ENCODE peak calls at places on chromosomes 1 and 21, in six cellular contexts. A is HAP-1; F is dermis microvascular lymphatic vessel endothelial cell; X is activated T-cell treated with anti-CD3 and anti-CD28 coated beads, Interleukin-2, amount 50 U/mL, for 1 hour; K is LoVo; D is NCI-H446. T is an unnamed sample.

GRCh38 chr1:147545133-147545532 is 3.8 kb downstream of the BCL9 start:
- DNase-seq in K (peak), F (no peak), X (peak), D (no peak), A (peak), T (no peak)

GRCh38 chr21:27219068-27219467 is 252.2 kb upstream of the ADAMTS5 start:
- DNase-seq in X (no peak), K (no peak), F (no peak), A (no peak), D (no peak), T (no peak)

GRCh38 chr21:38561205-38561604 is 62.9 kb upstream of the ERG start:
- DNase-seq in D (no peak), A (no peak), F (no peak), X (no peak), K (no peak), T (no peak)

GRCh38 chr1:34073028-34073730 is 91.9 kb downstream of the CSMD2 start:
- DNase-seq in K (no peak), A (no peak), D (no peak), X (no peak), F (no peak), T (no peak)

GRCh38 chr1:43302226-43302625 is 1.4 kb downstream of the TIE1 start:
- DNase-seq in K (no peak), A (no peak), X (no peak), F (no peak), D (no peak), T (no peak)

GRCh38 chr1:81391100-81391828 is 409.5 kb upstream of the ADGRL2 start:
- DNase-seq in F (no peak), X (no peak), A (no peak), D (no peak), K (no peak), T (no peak)

GRCh38 chr1:215637041-215637573 is 70.0 kb downstream of the KCTD3 start:
- DNase-seq in D (no peak), F (no peak), K (no peak), X (no peak), A (no peak), T (peak)

GRCh38 chr1:41913025-41913424 is 5.7 kb downstream of the HIVEP3 start:
- DNase-seq in A (no peak), F (no peak), K (no peak), D (no peak), X (no peak), T (no peak)

GRCh38 chr1:68116643-68117235 is 66.3 kb upstream of the DIRAS3 start:
- DNase-seq in F (no peak), X (no peak), D (peak), K (peak), A (peak), T (peak)

GRCh38 chr1:156832434-156832833 is 15.8 kb upstream of the SH2D2A start:
- DNase-seq in F (no peak), X (no peak), D (no peak), A (no peak), K (no peak), T (no peak)

GRCh38 chr1:3788756-3789420 is 7.4 kb downstream of the LRRC47 start:
- DNase-seq in F (no peak), A (no peak), X (no peak), D (no peak), K (no peak), T (no peak)

GRCh38 chr1:51484591-51484990 is 34.5 kb downstream of the EPS15 start:
- DNase-seq in K (no peak), A (no peak), X (no peak), F (no peak), D (no peak), T (no peak)

GRCh38 chr1:2100775-2101108 is 50.5 kb downstream of the PRKCZ start:
- DNase-seq in A (no peak), F (no peak), K (no peak), X (no peak), D (no peak), T (no peak)

GRCh38 chr1:96651517-96651916 is 70.1 kb upstream of the PTBP2 start:
- DNase-seq in X (no peak), D (no peak), A (no peak), K (no peak), F (no peak), T (no peak)

GRCh38 chr1:118973536-118974160 is 14.5 kb downstream of the TBX15 start:
- DNase-seq in X (no peak), D (no peak), A (no peak), K (no peak), F (no peak), T (no peak)

GRCh38 chr1:224626042-224626441 is 9.9 kb downstream of the CNIH3 start:
- DNase-seq in X (no peak), K (no peak), A (no peak), D (no peak), F (no peak), T (no peak)

GRCh38 chr1:51284487-51284954 is 45.8 kb downstream of the TTC39A start:
- DNase-seq in D (no peak), X (no peak), K (peak), F (no peak), A (no peak), T (peak)

GRCh38 chr1:212232020-212232570 is 53.1 kb upstream of the PPP2R5A start:
- DNase-seq in K (no peak), F (no peak), A (no peak), X (no peak), D (no peak), T (no peak)

GRCh38 chr1:114764689-114765088 is 6.9 kb upstream of the CSDE1 start:
- DNase-seq in A (no peak), F (no peak), D (no peak), K (no peak), X (no peak), T (no peak)

T was measured in left lobe of liver.